ENCODE peak calls at places on chromosomes 16 and 17, in six cellular contexts. O is heart left ventricle; K is body of pancreas; U is effector memory CD4-positive, alpha-beta T cell; Z is stimulated activated CD8-positive, alpha-beta memory T cell treated with anti-CD3 and anti-CD28 coated beads, Interleukin-15, amount 100 ng/mL, for 48 hours; F is NCI-H1092 treated with DMSO at 0.1 percent for 48 hours. N is an unnamed sample.

GRCh38 chr17:64402469-64402868 is 11.8 kb upstream of the PECAM1 start:
- DNase-seq in O (no peak), K (no peak), U (no peak), Z (no peak), F (no peak), N (no peak)

GRCh38 chr16:56347166-56347565 is 78.2 kb downstream of the AMFR start:
- DNase-seq in O (peak; percentile 12), K (no peak), U (no peak), Z (no peak), F (no peak), N (peak; percentile 39)

GRCh38 chr17:4365628-4366311 is 705 bp downstream of the UBE2G1 start:
- DNase-seq in O (peak; percentile 47), K (peak; percentile 45), U (peak; percentile 5), Z (peak; percentile 17), F (peak; percentile 42), N (peak; percentile 74)

GRCh38 chr16:28110977-28111376 is 47.5 kb upstream of the GSG1L start:
- DNase-seq in O (no peak), K (no peak), U (no peak), Z (no peak), F (no peak), N (no peak)

GRCh38 chr17:75242461-75243042 is 18.9 kb downstream of the GGA3 start:
- DNase-seq in O (no peak), K (no peak), U (peak; percentile 62), Z (no peak), F (no peak), N (no peak)

GRCh38 chr16:55955439-55955838 is 80.3 kb upstream of the CES5A start:
- DNase-seq in O (no peak), K (no peak), U (no peak), Z (no peak), F (no peak), N (no peak)

GRCh38 chr16:46730126-46730525 is 18.0 kb downstream of the MYLK3 start:
- DNase-seq in O (no peak), K (no peak), U (no peak), Z (no peak), F (no peak), N (no peak)

GRCh38 chr16:28478511-28479180 is 6.5 kb upstream of the NPIPB7 start:
- DNase-seq in O (no peak), K (no peak), U (no peak), Z (no peak), F (no peak), N (no peak)

GRCh38 chr16:78291642-78292041 is 192.2 kb downstream of the WWOX start:
- DNase-seq in O (peak; percentile 33), K (no peak), U (no peak), Z (no peak), F (peak; percentile 27), N (no peak)

GRCh38 chr17:77217566-77217965 is 76.8 kb downstream of the SEC14L1 start:
- DNase-seq in O (no peak), K (no peak), U (no peak), Z (no peak), F (peak; percentile 17), N (no peak)

GRCh38 chr16:24698314-24698713 is 31.1 kb upstream of the TNRC6A start:
- DNase-seq in O (no peak), K (no peak), U (no peak), Z (no peak), F (no peak), N (no peak)

GRCh38 chr16:21156767-21157467 is 1.6 kb upstream of the LDAF1 start:
- DNase-seq in O (peak; percentile 35), K (peak; percentile 48), U (no peak), Z (no peak), F (peak; percentile 40), N (no peak)

GRCh38 chr16:78108451-78108850 is 9.0 kb downstream of the WWOX start:
- DNase-seq in O (no peak), K (no peak), U (no peak), Z (no peak), F (no peak), N (no peak)

GRCh38 chr17:46143827-46144236 is 49.4 kb downstream of the KANSL1 start:
- DNase-seq in O (no peak), K (no peak), U (no peak), Z (no peak), F (no peak), N (no peak)